ENCODE peak calls at places on chromosome 6, in seven cellular contexts. Y, K, P, R, M, G and S are unnamed samples.

GRCh38 chr6:55892749-55893357 is 17.5 kb upstream of the BMP5 start:
- DNase-seq in Y (no peak), K (no peak), P (no peak), R (no peak), M (no peak), G (no peak), S (no peak)

GRCh38 chr6:8764733-8765132 is 329.4 kb upstream of the SLC35B3 start:
- DNase-seq in Y (no peak), K (no peak), P (no peak), R (no peak), M (no peak), G (no peak), S (no peak)

GRCh38 chr6:43965628-43966373 is 161.5 kb downstream of the MRPL14 start:
- DNase-seq in Y (no peak), K (no peak), P (no peak), R (no peak), M (no peak), G (peak; percentile 38), S (no peak)

GRCh38 chr6:42714098-42714761 is 8.2 kb downstream of the PRPH2 start:
- DNase-seq in Y (no peak), K (no peak), P (no peak), R (no peak), M (no peak), G (no peak), S (no peak)

GRCh38 chr6:56040271-56040670 is 164.9 kb upstream of the BMP5 start:
- DNase-seq in Y (no peak), K (no peak), P (no peak), R (no peak), M (no peak), G (no peak), S (no peak)

GRCh38 chr6:163260111-163260895 is 154.2 kb upstream of the QKI start:
- DNase-seq in Y (no peak), K (no peak), P (no peak), R (no peak), M (no peak), G (peak; percentile 64), S (no peak)

GRCh38 chr6:146910611-146911010 is 293.6 kb upstream of the STXBP5 start:
- DNase-seq in Y (no peak), K (no peak), P (no peak), R (no peak), M (no peak), G (no peak), S (no peak)

GRCh38 chr6:92586236-92586977 is 833.0 kb downstream of the EPHA7 start:
- DNase-seq in Y (no peak), K (no peak), P (no peak), R (no peak), M (no peak), G (no peak), S (no peak)

GRCh38 chr6:146103416-146104072 is 74.7 kb downstream of the GRM1 start:
- DNase-seq in Y (no peak), K (no peak), P (no peak), R (no peak), M (no peak), G (no peak), S (no peak)

GRCh38 chr6:5684320-5684719 is 322.4 kb downstream of the NRN1 start:
- DNase-seq in Y (no peak), K (no peak), P (no peak), R (no peak), M (no peak), G (no peak), S (no peak)

GRCh38 chr6:158784505-158784904 is 34.7 kb downstream of the EZR start:
- DNase-seq in Y (no peak), K (no peak), P (no peak), R (no peak), M (no peak), G (no peak), S (no peak)

GRCh38 chr6:69584913-69585729 is 211.7 kb downstream of the LMBRD1 start:
- DNase-seq in Y (peak; percentile 27), K (peak; percentile 77), P (no peak), R (peak; percentile 35), M (no peak), G (no peak), S (peak; percentile 8)

GRCh38 chr6:108665495-108666196 is 104.9 kb downstream of the FOXO3 start:
- DNase-seq in Y (no peak), K (no peak), P (no peak), R (no peak), M (no peak), G (no peak), S (no peak)

GRCh38 chr6:21305827-21306469 is 287.6 kb upstream of the SOX4 start:
- DNase-seq in Y (no peak), K (no peak), P (peak; percentile 70), R (no peak), M (no peak), G (no peak), S (no peak)

GRCh38 chr6:1670711-1671462 is 61.2 kb downstream of the FOXC1 start:
- DNase-seq in Y (no peak), K (no peak), P (no peak), R (peak; percentile 31), M (no peak), G (no peak), S (no peak)

GRCh38 chr6:143620461-143620860 is 57.3 kb upstream of the PHACTR2 start:
- DNase-seq in Y (no peak), K (no peak), P (no peak), R (no peak), M (no peak), G (no peak), S (no peak)

GRCh38 chr6:13794184-13794583 is 20.2 kb downstream of the MCUR1 start:
- DNase-seq in Y (no peak), K (no peak), P (no peak), R (peak; percentile 63), M (no peak), G (no peak), S (no peak)

GRCh38 chr6:160121981-160122380 is 366 bp downstream of the SLC22A1 start:
- DNase-seq in Y (no peak), K (no peak), P (no peak), R (no peak), M (no peak), G (no peak), S (no peak)

GRCh38 chr6:160767019-160767646 is 65.1 kb downstream of the PLG start:
- DNase-seq in Y (peak; percentile 80), K (peak; percentile 84), P (peak; percentile 39), R (no peak), M (peak; percentile 52), G (peak; percentile 87), S (peak; percentile 57)

GRCh38 chr6:31609519-31610406 is 5.3 kb upstream of the AIF1 start:
- DNase-seq in Y (no peak), K (no peak), P (no peak), R (no peak), M (no peak), G (no peak), S (no peak)

GRCh38 chr6:7051780-7052440 is 55.9 kb upstream of the RREB1 start:
- DNase-seq in Y (peak; percentile 60), K (peak; percentile 64), P (no peak), R (no peak), M (no peak), G (no peak), S (peak; percentile 62)

GRCh38 chr6:37137201-37137880 is 32.6 kb upstream of the PIM1 start:
- DNase-seq in Y (no peak), K (peak; percentile 58), P (peak; percentile 93), R (no peak), M (peak; percentile 48), G (peak; percentile 77), S (no peak)

GRCh38 chr6:90198758-90199425 is 97.8 kb downstream of the BACH2 start:
- DNase-seq in Y (no peak), K (no peak), P (no peak), R (no peak), M (no peak), G (no peak), S (no peak)

GRCh38 chr6:142332393-142333080 is 30.7 kb downstream of the ADGRG6 start:
- DNase-seq in Y (no peak), K (no peak), P (no peak), R (no peak), M (no peak), G (no peak), S (no peak)
- TF ChIP-seq POLR2AphosphoS5 in Y (no peak), K (peak; percentile 36), P (no peak), R (no peak), M (no peak), G (no peak), S (no peak)

GRCh38 chr6:548517-548916 is 108.4 kb downstream of the HUS1B start:
- DNase-seq in Y (no peak), K (no peak), P (no peak), R (no peak), M (no peak), G (no peak), S (no peak)
- TF ChIP-seq TAF1 in Y (no peak), K (no peak), P (no peak), R (no peak), M (no peak), G (no peak), S (no peak)

DNA sequence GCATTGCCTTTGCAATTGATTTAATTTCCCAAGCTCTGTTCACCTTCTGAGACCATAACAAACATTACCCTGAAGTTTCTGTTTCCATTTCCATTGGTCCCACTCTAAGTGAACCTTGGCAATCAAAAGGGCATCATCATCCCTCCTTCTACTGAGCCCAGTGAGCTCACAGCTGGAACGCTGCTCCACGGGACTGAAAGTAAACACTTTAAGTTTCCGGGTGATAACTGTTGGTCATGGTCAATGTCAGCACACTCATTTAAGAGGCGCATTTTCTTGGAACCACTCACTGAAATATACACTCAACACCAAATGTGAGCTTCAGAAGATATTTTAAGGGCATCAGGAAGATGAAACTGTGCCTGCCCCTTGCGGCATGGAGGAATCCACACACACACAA is 37.1 kb upstream of the RPS6KA2 start:
- DNase-seq in Y (no peak), K (no peak), P (no peak), R (no peak), M (no peak), G (no peak), S (no peak)
- TF ChIP-seq POLR2AphosphoS5 in Y (no peak), K (no peak), P (no peak), R (no peak), M (no peak), G (no peak), S (no peak)

GRCh38 chr6:82711992-82712788 is 348.6 kb downstream of the TPBG start:
- DNase-seq in Y (no peak), K (no peak), P (no peak), R (no peak), M (no peak), G (no peak), S (no peak)
- TF ChIP-seq TAF1 in Y (no peak), K (no peak), P (no peak), R (no peak), M (no peak), G (no peak), S (no peak)

GRCh38 chr6:150369408-150369807 is 596 bp downstream of the IYD start:
- DNase-seq in Y (no peak), K (no peak), P (no peak), R (no peak), M (no peak), G (no peak), S (no peak)

GRCh38 chr6:150371356-150371755 is 2.5 kb downstream of the IYD start:
- DNase-seq in Y (no peak), K (no peak), P (no peak), R (no peak), M (no peak), G (no peak), S (no peak)

GRCh38 chr6:150368762-150369161 is at the start of gene IYD:
- DNase-seq in Y (no peak), K (no peak), P (peak; percentile 43), R (no peak), M (no peak), G (no peak), S (no peak)

GRCh38 chr6:150372051-150372450 is 3.2 kb downstream of the IYD start:
- DNase-seq in Y (no peak), K (no peak), P (no peak), R (no peak), M (no peak), G (no peak), S (no peak)

GRCh38 chr6:150370112-150370511 is 1.3 kb downstream of the IYD start:
- DNase-seq in Y (no peak), K (no peak), P (no peak), R (no peak), M (no peak), G (no peak), S (no peak)
- TF ChIP-seq POLR2AphosphoS5 in Y (no peak), K (no peak), P (no peak), R (no peak), M (no peak), G (no peak), S (no peak)